ENCODE peak calls at places on chromosomes 3 and 15, in four cellular contexts. H is sigmoid colon; Q is activated CD4-positive, CD25-positive, alpha-beta regulatory T cell treated with anti-CD3 and anti-CD28 coated beads, Interleukin-2, amount 50 U/mL, for 72 hours; S is H54. N is an unnamed sample.

GRCh38 chr3:144272715-144273114 is 301.1 kb downstream of the DIPK2A start:
- DNase-seq in H (no peak), Q (no peak), S (no peak), N (no peak)

GRCh38 chr3:16999871-17000270 is 115.1 kb downstream of the PLCL2 start:
- DNase-seq in Q (no peak), H (no peak), S (no peak), N (no peak)

GRCh38 chr15:99514306-99514705 is 51.5 kb upstream of the MEF2A start:
- DNase-seq in Q (no peak), S (no peak), H (no peak), N (no peak)

GRCh38 chr3:48595075-48595525 is at the start of gene COL7A1:
- DNase-seq in S (no peak), H (no peak), Q (no peak), N (no peak)

GRCh38 chr3:101061312-101061711 is 68.1 kb upstream of the ABI3BP start:
- DNase-seq in S (no peak), Q (no peak), H (no peak), N (no peak)

GRCh38 chr15:86830304-86830703 is 750.6 kb downstream of the AGBL1 start:
- DNase-seq in H (no peak), Q (no peak), S (no peak), N (no peak)

GRCh38 chr3:167671878-167672427 is 18.2 kb upstream of the WDR49 start:
- DNase-seq in Q (no peak), H (no peak), S (no peak), N (no peak)

GRCh38 chr3:124707667-124708066 is 22.6 kb upstream of the UMPS start:
- DNase-seq in S (no peak), Q (no peak), H (no peak), N (no peak)

GRCh38 chr3:172263781-172264486 is 184.3 kb downstream of the GHSR start:
- DNase-seq in H (no peak), S (no peak), Q (no peak), N (no peak)

N was measured in vagina.